ENCODE peak calls at places on chromosomes 6 and 20, in five cellular contexts. One of them, this sample, is unnamed.

GRCh38 chr6:45504947-45505346 is 127.2 kb upstream of the SUPT3H start:
- DNase-seq in SJSA1: peak
- DNase-seq in spleen: no peak
- DNase-seq in HepG2: no peak
- DNase-seq in OCI-LY7: no peak
- DNase-seq in this sample: no peak

GRCh38 chr6:7615611-7616383 is 25.8 kb downstream of the SNRNP48 start:
- DNase-seq in SJSA1: no peak
- DNase-seq in spleen: no peak
- DNase-seq in HepG2: peak
- DNase-seq in OCI-LY7: peak
- DNase-seq in this sample: no peak

GRCh38 chr6:44480097-44480539 is 92.6 kb downstream of the CDC5L start:
- DNase-seq in SJSA1: no peak
- DNase-seq in spleen: no peak
- DNase-seq in HepG2: no peak
- DNase-seq in OCI-LY7: no peak
- DNase-seq in this sample: no peak

GRCh38 chr6:161618816-161619454 is 345.1 kb upstream of the AGPAT4 start:
- DNase-seq in SJSA1: peak
- DNase-seq in spleen: no peak
- DNase-seq in HepG2: peak
- DNase-seq in OCI-LY7: peak
- DNase-seq in this sample: no peak

GRCh38 chr20:10209091-10209490 is 9.5 kb upstream of the SNAP25 start:
- DNase-seq in SJSA1: no peak
- DNase-seq in spleen: no peak
- DNase-seq in HepG2: no peak
- DNase-seq in OCI-LY7: no peak
- DNase-seq in this sample: no peak

GRCh38 chr6:128731249-128732165 is 151.4 kb upstream of the LAMA2 start:
- DNase-seq in SJSA1: no peak
- DNase-seq in spleen: no peak
- DNase-seq in HepG2: peak
- DNase-seq in OCI-LY7: no peak
- DNase-seq in this sample: no peak

GRCh38 chr20:37323985-37324384 is 22.0 kb upstream of the SRC start:
- DNase-seq in SJSA1: no peak
- DNase-seq in spleen: no peak
- DNase-seq in HepG2: no peak
- DNase-seq in OCI-LY7: no peak
- DNase-seq in this sample: no peak

GRCh38 chr6:38517005-38517404 is 122.7 kb downstream of the BTBD9 start:
- DNase-seq in SJSA1: no peak
- DNase-seq in spleen: no peak
- DNase-seq in HepG2: peak
- DNase-seq in OCI-LY7: no peak
- DNase-seq in this sample: no peak

GRCh38 chr6:108800510-108800909 is 47.7 kb upstream of the ARMC2 start:
- DNase-seq in SJSA1: no peak
- DNase-seq in spleen: no peak
- DNase-seq in HepG2: no peak
- DNase-seq in OCI-LY7: no peak
- DNase-seq in this sample: no peak

GRCh38 chr6:7087491-7087979 is 20.2 kb upstream of the RREB1 start:
- DNase-seq in SJSA1: no peak
- DNase-seq in spleen: no peak
- DNase-seq in HepG2: no peak
- DNase-seq in OCI-LY7: no peak
- DNase-seq in this sample: no peak

GRCh38 chr20:38581013-38581412 is at the start of gene ADIG:
- DNase-seq in SJSA1: no peak
- DNase-seq in spleen: no peak
- DNase-seq in HepG2: peak
- DNase-seq in OCI-LY7: no peak
- DNase-seq in this sample: no peak

GRCh38 chr6:36386495-36387439 is 702 bp downstream of the ETV7 start:
- DNase-seq in SJSA1: peak
- DNase-seq in spleen: no peak
- DNase-seq in HepG2: no peak
- DNase-seq in OCI-LY7: no peak
- DNase-seq in this sample: no peak

GRCh38 chr6:46437671-46438221 is 53.5 kb downstream of the RCAN2 start:
- DNase-seq in SJSA1: no peak
- DNase-seq in spleen: no peak
- DNase-seq in HepG2: no peak
- DNase-seq in OCI-LY7: no peak
- DNase-seq in this sample: no peak

GRCh38 chr6:126811307-126811706 is 307.2 kb upstream of the RSPO3 start:
- DNase-seq in SJSA1: no peak
- DNase-seq in spleen: no peak
- DNase-seq in HepG2: no peak
- DNase-seq in OCI-LY7: no peak
- DNase-seq in this sample: no peak

GRCh38 chr6:118165500-118165899 is 258.4 kb downstream of the SLC35F1 start:
- DNase-seq in SJSA1: no peak
- DNase-seq in spleen: no peak
- DNase-seq in HepG2: no peak
- DNase-seq in OCI-LY7: no peak
- DNase-seq in this sample: no peak

GRCh38 chr6:131430531-131430930 is 142.5 kb upstream of the ARG1 start:
- DNase-seq in SJSA1: no peak
- DNase-seq in spleen: no peak
- DNase-seq in HepG2: no peak
- DNase-seq in OCI-LY7: no peak
- DNase-seq in this sample: no peak

GRCh38 chr20:61544910-61545889 is 293.1 kb downstream of the CDH4 start:
- DNase-seq in SJSA1: no peak
- DNase-seq in spleen: no peak
- DNase-seq in HepG2: no peak
- DNase-seq in OCI-LY7: no peak
- DNase-seq in this sample: no peak

GRCh38 chr6:32153835-32154513 is at the start of gene PPT2:
- DNase-seq in SJSA1: peak
- DNase-seq in spleen: peak
- DNase-seq in HepG2: peak
- DNase-seq in OCI-LY7: peak
- DNase-seq in this sample: peak

GRCh38 chr6:43658161-43658560 is 13.3 kb downstream of the RSPH9 start:
- DNase-seq in SJSA1: no peak
- DNase-seq in spleen: no peak
- DNase-seq in HepG2: no peak
- DNase-seq in OCI-LY7: no peak
- DNase-seq in this sample: no peak

GRCh38 chr6:20791932-20792331 is 257.7 kb downstream of the CDKAL1 start:
- DNase-seq in SJSA1: no peak
- DNase-seq in spleen: no peak
- DNase-seq in HepG2: no peak
- DNase-seq in OCI-LY7: no peak
- DNase-seq in this sample: no peak

GRCh38 chr20:14521436-14521835 is 184.0 kb upstream of the FLRT3 start:
- DNase-seq in SJSA1: no peak
- DNase-seq in spleen: no peak
- DNase-seq in HepG2: no peak
- DNase-seq in OCI-LY7: no peak
- DNase-seq in this sample: no peak

GRCh38 chr6:49336514-49337131 is 126.4 kb downstream of the MMUT start:
- DNase-seq in SJSA1: no peak
- DNase-seq in spleen: no peak
- DNase-seq in HepG2: no peak
- DNase-seq in OCI-LY7: peak
- DNase-seq in this sample: no peak

GRCh38 chr20:45892049-45892816 is 1.1 kb downstream of the CTSA start:
- DNase-seq in SJSA1: no peak
- DNase-seq in spleen: no peak
- DNase-seq in HepG2: peak
- DNase-seq in OCI-LY7: no peak
- DNase-seq in this sample: no peak

GRCh38 chr6:54194067-54194466 is 82.8 kb downstream of the MLIP start:
- DNase-seq in SJSA1: no peak
- DNase-seq in spleen: no peak
- DNase-seq in HepG2: no peak
- DNase-seq in OCI-LY7: no peak
- DNase-seq in this sample: no peak

GRCh38 chr6:30877419-30878262 is 6.7 kb upstream of the DDR1 start:
- DNase-seq in SJSA1: peak
- DNase-seq in spleen: peak
- DNase-seq in HepG2: peak
- DNase-seq in OCI-LY7: peak
- DNase-seq in this sample: peak

GRCh38 chr6:33950891-33951889 is 147.4 kb upstream of the MLN start:
- DNase-seq in SJSA1: no peak
- DNase-seq in spleen: peak
- DNase-seq in HepG2: no peak
- DNase-seq in OCI-LY7: no peak
- DNase-seq in this sample: no peak

GRCh38 chr6:39861663-39862062 is 69.5 kb downstream of the DAAM2 start:
- DNase-seq in SJSA1: no peak
- DNase-seq in spleen: no peak
- DNase-seq in HepG2: no peak
- DNase-seq in OCI-LY7: no peak
- DNase-seq in this sample: no peak

GRCh38 chr6:82761674-82762345 is 303.8 kb downstream of the UBE3D start:
- DNase-seq in SJSA1: no peak
- DNase-seq in spleen: no peak
- DNase-seq in HepG2: no peak
- DNase-seq in OCI-LY7: no peak
- DNase-seq in this sample: no peak

GRCh38 chr20:62387993-62388635 is 1.2 kb downstream of the RPS21 start:
- DNase-seq in SJSA1: no peak
- DNase-seq in spleen: no peak
- DNase-seq in HepG2: no peak
- DNase-seq in OCI-LY7: no peak
- DNase-seq in this sample: no peak

GRCh38 chr20:10987651-10988383 is 314.0 kb upstream of the JAG1 start:
- DNase-seq in SJSA1: no peak
- DNase-seq in spleen: no peak
- DNase-seq in HepG2: no peak
- DNase-seq in OCI-LY7: no peak
- DNase-seq in this sample: no peak

GRCh38 chr6:104306206-104306605 is 553.5 kb downstream of the HACE1 start:
- DNase-seq in SJSA1: no peak
- DNase-seq in spleen: no peak
- DNase-seq in HepG2: no peak
- DNase-seq in OCI-LY7: no peak
- DNase-seq in this sample: no peak

GRCh38 chr6:143092768-143093167 is 32.1 kb downstream of the AIG1 start:
- DNase-seq in SJSA1: no peak
- DNase-seq in spleen: no peak
- DNase-seq in HepG2: peak
- DNase-seq in OCI-LY7: no peak
- DNase-seq in this sample: no peak
- H3K4me3 ChIP-seq in SJSA1: no peak
- H3K4me3 ChIP-seq in spleen: no peak
- H3K4me3 ChIP-seq in HepG2: no peak
- H3K4me3 ChIP-seq in OCI-LY7: no peak
- H3K4me3 ChIP-seq in this sample: no peak

DNA sequence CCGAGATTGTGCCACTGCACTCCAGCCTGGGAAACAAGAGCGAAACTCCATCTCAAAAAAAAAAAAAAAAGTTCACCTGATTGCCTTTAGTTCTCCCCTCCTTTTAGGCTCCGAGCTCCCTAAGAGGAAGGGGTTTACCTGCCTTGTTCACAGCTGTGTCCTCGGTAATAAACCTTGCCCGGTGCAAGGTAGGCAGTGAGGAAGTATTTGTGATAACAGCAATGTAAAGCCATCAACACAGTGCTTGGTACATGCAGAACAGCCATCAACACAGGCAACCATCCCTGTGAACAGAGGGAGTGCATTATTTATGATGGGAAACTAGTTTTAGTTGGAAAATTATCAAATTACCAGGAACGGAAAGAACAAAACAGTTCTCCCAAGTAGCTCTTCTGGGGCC is 1.8 kb upstream of the SPO11 start:
- DNase-seq in SJSA1: no peak
- DNase-seq in spleen: no peak
- DNase-seq in HepG2: no peak
- DNase-seq in OCI-LY7: no peak
- DNase-seq in this sample: no peak
- H3K4me3 ChIP-seq in SJSA1: no peak
- H3K4me3 ChIP-seq in spleen: no peak
- H3K4me3 ChIP-seq in HepG2: no peak
- H3K4me3 ChIP-seq in OCI-LY7: no peak
- H3K4me3 ChIP-seq in this sample: no peak

GRCh38 chr6:13159295-13159694 is 169.0 kb downstream of the TBC1D7 start:
- DNase-seq in SJSA1: no peak
- DNase-seq in spleen: no peak
- DNase-seq in HepG2: no peak
- DNase-seq in OCI-LY7: no peak
- DNase-seq in this sample: no peak
- H3K4me3 ChIP-seq in SJSA1: no peak
- H3K4me3 ChIP-seq in spleen: no peak
- H3K4me3 ChIP-seq in HepG2: no peak
- H3K4me3 ChIP-seq in OCI-LY7: no peak
- H3K4me3 ChIP-seq in this sample: no peak

GRCh38 chr20:49320460-49320859 is 42.6 kb upstream of the ZNFX1 start:
- DNase-seq in SJSA1: no peak
- DNase-seq in spleen: no peak
- DNase-seq in HepG2: peak
- DNase-seq in OCI-LY7: peak
- DNase-seq in this sample: no peak

GRCh38 chr20:49318091-49318429 is 40.2 kb upstream of the ZNFX1 start:
- DNase-seq in SJSA1: no peak
- DNase-seq in spleen: no peak
- DNase-seq in HepG2: no peak
- DNase-seq in OCI-LY7: no peak
- DNase-seq in this sample: no peak

GRCh38 chr20:49316704-49317103 is 38.8 kb upstream of the ZNFX1 start:
- DNase-seq in SJSA1: no peak
- DNase-seq in spleen: no peak
- DNase-seq in HepG2: no peak
- DNase-seq in OCI-LY7: no peak
- DNase-seq in this sample: no peak

GRCh38 chr20:49319204-49319809 is 41.5 kb upstream of the ZNFX1 start:
- DNase-seq in SJSA1: no peak
- DNase-seq in spleen: no peak
- DNase-seq in HepG2: no peak
- DNase-seq in OCI-LY7: no peak
- DNase-seq in this sample: no peak

DNA sequence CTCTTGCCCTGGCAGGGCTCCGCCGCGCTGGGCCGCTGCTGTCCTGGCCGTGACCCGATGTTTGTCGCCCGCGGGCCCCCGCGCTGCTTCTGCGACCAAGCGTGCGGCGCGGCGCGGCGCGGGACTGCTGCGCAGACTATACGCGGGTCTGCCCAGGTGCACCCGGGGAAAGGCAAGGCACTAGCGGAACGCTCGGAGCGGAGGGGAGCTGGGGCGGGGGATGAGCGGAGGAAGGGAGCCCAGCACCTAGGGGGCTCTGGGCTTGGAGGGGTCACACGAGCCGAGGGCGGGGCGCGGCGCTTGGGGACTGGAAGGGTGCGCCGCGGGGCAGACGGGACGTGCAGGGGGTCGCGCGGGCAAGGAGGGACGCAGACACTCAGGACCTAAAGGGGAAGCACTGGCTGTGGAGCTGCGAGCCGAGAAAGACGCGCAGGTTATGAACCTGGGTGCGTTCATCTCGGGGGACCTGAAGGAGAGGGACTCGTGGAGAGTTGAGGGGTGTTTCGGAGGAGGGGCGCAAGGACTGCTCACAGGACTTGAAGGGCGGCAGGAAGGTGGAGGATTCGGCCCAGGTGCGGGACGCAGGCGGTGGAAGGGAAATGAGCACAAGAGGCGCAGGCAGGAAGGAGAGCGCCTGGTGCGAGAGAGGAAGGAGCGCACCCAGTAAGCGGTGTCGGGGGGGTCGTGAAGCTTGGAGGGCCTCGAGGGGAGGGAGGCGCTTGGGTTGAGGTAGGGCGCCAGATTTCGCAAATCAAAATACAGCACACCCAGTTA is 40.8 kb upstream of the ZNFX1 start:
- DNase-seq in SJSA1: no peak
- DNase-seq in spleen: peak
- DNase-seq in HepG2: no peak
- DNase-seq in OCI-LY7: no peak
- DNase-seq in this sample: no peak
- H3K4me3 ChIP-seq in SJSA1: no peak
- H3K4me3 ChIP-seq in spleen: peak
- H3K4me3 ChIP-seq in HepG2: no peak
- H3K4me3 ChIP-seq in OCI-LY7: no peak
- H3K4me3 ChIP-seq in this sample: peak